ENCODE peak calls at places on chromosomes 12 and 14, in nine cellular contexts. J, Y, H, V, Z, U, G, K and C are unnamed samples.

GRCh38 chr12:120625557-120626419 is 14.6 kb upstream of the CABP1 start:
- DNase-seq in Z (no peak), K (no peak), Y (no peak), G (no peak), U (no peak), H (no peak), V (no peak), J (no peak), C (no peak)

GRCh38 chr14:75689012-75689411 is 28.0 kb downstream of the TTLL5 start:
- DNase-seq in U (no peak), V (peak; percentile 36), J (peak; percentile 18), K (peak; percentile 45), Y (no peak), H (no peak), G (no peak), Z (no peak), C (no peak)

GRCh38 chr12:75766263-75767160 is 255.1 kb upstream of the KRR1 start:
- DNase-seq in U (no peak), K (peak; percentile 80), V (no peak), Z (no peak), Y (no peak), J (no peak), G (no peak), H (no peak), C (no peak)

GRCh38 chr12:678747-679712 is 15.8 kb upstream of the NINJ2 start:
- DNase-seq in V (no peak), H (no peak), K (no peak), Z (no peak), U (no peak), G (no peak), Y (no peak), J (no peak), C (no peak)

GRCh38 chr12:119835068-119835467 is 42.1 kb downstream of the CIT start:
- DNase-seq in K (no peak), Z (no peak), U (no peak), Y (no peak), V (no peak), H (no peak), J (no peak), G (no peak), C (no peak)

GRCh38 chr14:105528859-105529505 is 2.6 kb downstream of the TMEM121 start:
- DNase-seq in K (no peak), J (no peak), H (peak; percentile 43), V (no peak), G (no peak), U (no peak), Z (no peak), Y (no peak), C (no peak)

GRCh38 chr12:57836442-57837375 is 9.8 kb downstream of the CTDSP2 start:
- DNase-seq in U (peak; percentile 60), V (peak; percentile 41), K (peak; percentile 83), G (peak; percentile 63), H (no peak), Y (no peak), J (no peak), Z (no peak), C (no peak)

GRCh38 chr12:22461786-22462185 is 82.6 kb downstream of the C2CD5 start:
- DNase-seq in K (no peak), U (no peak), G (no peak), H (no peak), V (no peak), J (no peak), Z (no peak), Y (no peak), C (no peak)

GRCh38 chr14:67335781-67336180 is 23.8 kb downstream of the ATP6V1D start:
- DNase-seq in J (no peak), V (no peak), G (no peak), Y (no peak), H (no peak), K (no peak), Z (peak; percentile 12), U (peak; percentile 18), C (no peak)

GRCh38 chr12:76558684-76559276 is 791 bp downstream of the OSBPL8 start:
- DNase-seq in V (no peak), Z (peak; percentile 23), G (peak; percentile 45), H (peak; percentile 43), U (peak; percentile 50), K (peak; percentile 51), J (no peak), Y (peak; percentile 71), C (peak; percentile 62)

GRCh38 chr14:103521438-103521961 is 1.1 kb downstream of the CKB start:
- DNase-seq in J (no peak), Y (no peak), K (no peak), G (no peak), V (no peak), Z (no peak), U (no peak), H (no peak), C (no peak)

GRCh38 chr12:120257041-120257821 is 8.3 kb downstream of the PXN start:
- DNase-seq in G (no peak), U (no peak), V (peak; percentile 86), H (no peak), J (peak; percentile 86), Z (no peak), Y (no peak), K (peak; percentile 95), C (no peak)

GRCh38 chr14:52338282-52338681 is 24.2 kb downstream of the PTGER2 start:
- DNase-seq in K (peak; percentile 76), Z (no peak), G (no peak), H (no peak), V (no peak), Y (no peak), U (no peak), J (no peak), C (no peak)

GRCh38 chr12:106108187-106108816 is 30.5 kb downstream of the NUAK1 start:
- DNase-seq in Z (peak; percentile 33), K (peak; percentile 88), G (no peak), Y (no peak), H (no peak), U (no peak), J (no peak), V (no peak), C (no peak)
- TF ChIP-seq CTCF in Z (no peak), K (no peak), G (no peak), Y (no peak), H (no peak), U (no peak), J (peak; percentile 20), V (peak; percentile 13), C (no peak)

GRCh38 chr14:64038857-64039542 is 186.2 kb downstream of the SYNE2 start:
- DNase-seq in U (no peak), J (peak; percentile 7), Y (no peak), V (no peak), Z (no peak), K (no peak), H (no peak), G (no peak), C (no peak)

GRCh38 chr14:64035143-64035542 is 182.3 kb downstream of the SYNE2 start:
- DNase-seq in J (peak; percentile 10), Z (no peak), K (peak; percentile 43), H (no peak), U (no peak), G (no peak), Y (no peak), V (peak; percentile 12), C (no peak)

GRCh38 chr14:64045091-64045490 is 192.3 kb downstream of the SYNE2 start:
- DNase-seq in Z (no peak), H (no peak), V (no peak), J (no peak), G (no peak), Y (no peak), K (no peak), U (no peak), C (no peak)

DNA sequence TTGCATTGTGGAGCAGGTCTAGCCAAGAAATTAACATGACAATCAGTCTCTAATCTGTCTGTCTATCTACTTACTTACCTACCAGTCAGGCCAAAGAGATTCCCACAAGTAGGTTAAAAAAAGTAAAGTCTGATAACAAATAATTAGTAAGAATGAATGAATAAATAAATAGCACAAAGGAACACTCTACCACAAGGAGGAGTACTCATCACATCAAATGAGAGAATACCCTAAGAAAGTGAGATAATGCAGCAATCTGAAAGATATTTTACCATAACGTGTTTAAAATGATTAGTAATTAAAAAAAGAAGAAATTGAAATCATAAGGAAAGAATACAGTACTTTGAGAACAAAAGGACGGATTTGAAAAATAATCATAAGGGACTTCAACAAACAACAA is 187.2 kb downstream of the SYNE2 start:
- DNase-seq in Z (no peak), J (peak; percentile 7), Y (no peak), G (no peak), H (no peak), K (peak; percentile 10), V (no peak), U (no peak), C (no peak)
- TF ChIP-seq CTCF in Z (peak; percentile 38), J (peak; percentile 32), Y (no peak), G (no peak), H (no peak), K (peak; percentile 19), V (peak; percentile 37), U (no peak), C (no peak)

GRCh38 chr14:89319687-89320086 is 97.3 kb downstream of the FOXN3 start:
- DNase-seq in Y (no peak), G (no peak), J (no peak), Z (no peak), U (no peak), K (no peak), H (no peak), V (no peak), C (no peak)
- TF ChIP-seq CTCF in Y (no peak), G (no peak), J (no peak), Z (no peak), U (no peak), K (no peak), H (no peak), V (no peak), C (no peak)

GRCh38 chr12:2195085-2195484 is 142.3 kb downstream of the CACNA1C start:
- DNase-seq in K (no peak), U (no peak), Y (no peak), Z (no peak), G (no peak), J (no peak), H (no peak), V (no peak), C (no peak)

GRCh38 chr12:2194060-2194459 is 141.3 kb downstream of the CACNA1C start:
- DNase-seq in V (no peak), G (no peak), K (no peak), H (no peak), U (no peak), Z (no peak), Y (no peak), J (no peak), C (no peak)

GRCh38 chr12:2198088-2198501 is 145.3 kb downstream of the CACNA1C start:
- DNase-seq in U (no peak), H (no peak), K (peak; percentile 91), G (no peak), Y (no peak), J (peak; percentile 42), Z (no peak), V (no peak), C (no peak)

GRCh38 chr12:2194571-2194970 is 141.8 kb downstream of the CACNA1C start:
- DNase-seq in G (no peak), V (no peak), J (no peak), H (no peak), U (no peak), Y (no peak), Z (no peak), K (no peak), C (no peak)

DNA sequence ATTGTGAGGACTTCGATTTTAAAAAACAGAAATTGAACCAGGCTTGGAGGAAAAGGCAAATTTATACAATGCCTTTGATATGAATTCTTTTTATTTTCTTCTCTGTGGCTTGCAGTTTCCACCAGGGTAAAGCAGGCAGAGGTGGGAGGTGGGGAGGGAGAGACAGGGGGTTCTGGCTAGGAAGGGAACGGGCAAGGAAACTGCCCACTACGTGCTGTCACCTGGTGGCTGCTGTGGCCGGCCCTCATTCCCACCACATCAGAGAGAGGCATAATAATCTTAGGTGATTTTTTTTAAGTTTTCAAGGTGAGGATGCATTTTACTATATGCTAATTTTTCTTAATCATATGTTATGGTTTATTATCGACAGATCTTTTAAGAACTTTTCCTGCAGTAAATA is 145.8 kb downstream of the CACNA1C start:
- DNase-seq in V (no peak), G (no peak), H (no peak), Y (no peak), J (no peak), K (no peak), Z (no peak), U (no peak), C (no peak)
- TF ChIP-seq CTCF in V (no peak), G (no peak), H (no peak), Y (no peak), J (no peak), K (no peak), Z (no peak), U (no peak), C (no peak)